ENCODE peak calls at places on chromosome 1, in ten cellular contexts. N is WTC11, O is K562, G is HCT116, T is A549, C is endothelial cell of umbilical vein, F is SK-N-SH, D is GM12878, S is HepG2, R is H1. K is an unnamed sample.

GRCh38 chr1:116067564-116067887 is 43.7 kb upstream of the MAB21L3 start:
- DNase-seq in C (no peak), O (no peak), R (no peak), S (no peak), T (no peak), F (no peak), N (no peak), G (no peak), D (no peak), K (no peak)

GRCh38 chr1:66315675-66316074 is 218.3 kb upstream of the SGIP1 start:
- DNase-seq in D (no peak), S (no peak), O (no peak), R (no peak), N (no peak), F (no peak), C (peak; percentile 20), T (peak; percentile 27), G (peak; percentile 86), K (no peak)

GRCh38 chr1:25196830-25197229 is 35.5 kb downstream of the SYF2 start:
- DNase-seq in T (no peak), D (no peak), C (no peak), N (no peak), R (no peak), F (no peak), O (no peak), S (no peak), G (no peak), K (peak; percentile 19)

GRCh38 chr1:84715620-84716019 is 25.4 kb upstream of the SSX2IP start:
- DNase-seq in R (no peak), C (no peak), G (no peak), S (no peak), T (no peak), D (no peak), N (no peak), F (no peak), O (no peak), K (no peak)

GRCh38 chr1:223144431-223144830 is 1.4 kb upstream of the TLR5 start:
- DNase-seq in G (no peak), T (no peak), D (no peak), S (no peak), O (no peak), C (no peak), N (no peak), R (no peak), F (no peak), K (no peak)

GRCh38 chr1:98008373-98008772 is 87.5 kb upstream of the DPYD start:
- DNase-seq in C (no peak), D (no peak), R (no peak), N (no peak), G (no peak), O (no peak), S (no peak), F (no peak), T (no peak), K (no peak)

GRCh38 chr1:200530551-200531261 is 89.8 kb downstream of the KIF14 start:
- DNase-seq in T (no peak), C (no peak), D (no peak), S (no peak), R (no peak), G (no peak), O (no peak), F (no peak), N (no peak), K (no peak)

GRCh38 chr1:41891403-41891896 is 27.3 kb downstream of the HIVEP3 start:
- DNase-seq in T (no peak), R (no peak), S (peak; percentile 10), O (no peak), C (peak; percentile 62), N (no peak), G (no peak), D (peak; percentile 68), F (peak; percentile 42), K (peak; percentile 9)

GRCh38 chr1:202588644-202589189 is 121.5 kb downstream of the SYT2 start:
- DNase-seq in C (no peak), T (peak; percentile 35), O (no peak), F (no peak), S (peak; percentile 8), D (no peak), R (no peak), G (peak; percentile 34), N (no peak), K (no peak)

GRCh38 chr1:202584707-202585590 is 125.3 kb downstream of the SYT2 start:
- DNase-seq in S (no peak), O (peak; percentile 33), G (no peak), T (no peak), F (no peak), R (no peak), C (no peak), D (no peak), N (no peak), K (no peak)

GRCh38 chr1:202587859-202588480 is 122.3 kb downstream of the SYT2 start:
- DNase-seq in F (no peak), O (no peak), C (no peak), D (no peak), T (no peak), S (no peak), G (no peak), N (no peak), R (no peak), K (no peak)

GRCh38 chr1:202585591-202585934 is 124.7 kb downstream of the SYT2 start:
- DNase-seq in N (no peak), F (no peak), T (no peak), G (no peak), O (no peak), C (no peak), S (no peak), R (no peak), D (no peak), K (no peak)

DNA sequence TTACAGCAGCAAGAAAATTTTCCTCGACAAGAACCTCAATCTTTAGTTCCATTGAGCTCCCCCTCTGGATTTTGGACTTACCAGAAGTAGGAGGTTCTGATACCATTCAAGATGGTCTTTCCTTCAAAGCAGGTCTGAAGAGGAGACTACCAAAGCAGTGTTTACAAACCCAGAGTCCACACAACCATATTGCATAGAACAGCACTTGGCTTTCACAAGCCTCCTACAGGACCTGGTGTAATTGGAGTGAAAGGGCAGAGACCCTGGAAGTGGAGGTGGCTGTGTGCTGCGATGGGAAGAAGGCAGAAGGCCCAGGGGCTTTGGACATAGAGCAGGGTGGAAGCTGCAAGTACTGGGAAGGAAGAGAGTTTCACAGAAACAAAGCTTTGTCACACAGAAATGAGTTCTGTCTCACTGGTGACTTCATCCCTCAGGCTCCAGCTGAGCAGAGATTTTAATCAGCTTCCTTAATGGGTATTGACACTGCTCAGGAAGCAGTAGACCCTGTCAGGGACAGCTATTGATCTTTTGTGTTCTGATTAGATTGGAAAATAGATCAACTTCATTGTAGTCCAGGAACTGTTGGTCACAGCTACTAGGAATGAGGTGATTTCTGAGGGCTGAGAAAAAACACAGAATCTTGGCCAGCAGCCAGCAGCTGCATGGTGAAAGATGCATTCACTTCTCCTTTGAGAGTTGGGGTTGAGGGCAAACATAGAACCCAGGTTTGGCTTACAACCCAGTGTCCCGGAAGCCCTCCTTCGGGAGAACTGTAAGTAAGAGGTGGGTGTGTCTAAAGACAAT is 124.0 kb downstream of the SYT2 start:
- DNase-seq in S (peak; percentile 50), C (peak; percentile 62), T (no peak), G (no peak), O (no peak), N (no peak), D (peak; percentile 40), F (peak; percentile 44), R (no peak), K (peak; percentile 30)
- TF ChIP-seq MAX in S (no peak), C (no peak), T (no peak), G (no peak), O (no peak), N (no peak), D (no peak), F (no peak), R (no peak), K (no peak)

GRCh38 chr1:226064816-226065248 is 2.3 kb downstream of the H3-3A start:
- DNase-seq in T (peak; percentile 41), O (no peak), S (peak; percentile 56), N (no peak), F (peak; percentile 39), D (no peak), C (peak; percentile 76), G (no peak), R (no peak), K (peak; percentile 74)

GRCh38 chr1:226063362-226064167 is 1.0 kb downstream of the H3-3A start:
- DNase-seq in G (no peak), N (peak; percentile 43), F (peak; percentile 36), R (no peak), O (no peak), D (no peak), T (peak; percentile 15), C (peak; percentile 67), S (peak; percentile 12), K (peak; percentile 62)

GRCh38 chr1:226066415-226067077 is 4.0 kb downstream of the H3-3A start:
- DNase-seq in F (peak; percentile 27), S (no peak), T (no peak), N (no peak), O (no peak), C (no peak), G (no peak), R (no peak), D (no peak), K (no peak)

GRCh38 chr1:226062558-226063361 is at the start of gene H3-3A:
- DNase-seq in D (peak; percentile 66), F (peak; percentile 96), S (peak; percentile 87), T (peak; percentile 81), O (peak; percentile 98), R (peak; percentile 82), C (peak; percentile 94), G (peak; percentile 79), N (peak; percentile 98), K (peak; percentile 95)

DNA sequence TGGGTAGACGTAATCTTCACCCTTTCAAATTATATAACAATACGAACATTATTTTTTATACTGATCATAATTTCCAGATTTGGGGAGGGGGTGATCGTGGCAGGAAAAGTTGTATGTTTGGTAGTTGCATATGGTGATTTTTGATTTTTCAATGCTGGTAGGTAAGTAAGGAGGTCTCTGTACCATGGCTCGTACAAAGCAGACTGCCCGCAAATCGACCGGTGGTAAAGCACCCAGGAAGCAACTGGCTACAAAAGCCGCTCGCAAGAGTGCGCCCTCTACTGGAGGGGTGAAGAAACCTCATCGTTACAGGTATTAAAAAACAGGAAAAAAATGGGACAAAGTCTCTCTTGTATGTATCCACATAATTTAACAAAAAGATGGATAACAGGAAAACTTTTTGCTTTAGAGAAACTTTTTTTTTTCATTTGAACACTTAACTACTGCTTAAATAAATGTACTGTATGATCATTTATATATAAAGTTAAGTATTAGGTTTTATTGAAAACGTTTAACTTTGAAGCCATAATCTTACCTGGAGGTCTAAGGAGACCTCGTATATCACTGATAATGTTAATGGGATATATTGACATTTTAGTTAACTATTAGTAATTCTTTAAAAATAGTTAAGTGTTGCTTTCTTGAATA is 1.8 kb downstream of the H3-3A start:
- DNase-seq in O (no peak), S (peak; percentile 20), D (no peak), R (no peak), T (no peak), F (no peak), C (peak; percentile 29), G (no peak), N (no peak), K (peak; percentile 36)
- TF ChIP-seq MAX in O (no peak), S (no peak), D (no peak), R (no peak), T (no peak), F (no peak), C (no peak), G (no peak), N (no peak), K (no peak)

GRCh38 chr1:8051650-8052049 is 25.5 kb upstream of the ERRFI1 start:
- DNase-seq in T (no peak), O (no peak), G (no peak), S (no peak), R (no peak), F (no peak), D (no peak), N (no peak), C (no peak), K (no peak)

GRCh38 chr1:8047112-8047511 is 21.0 kb upstream of the ERRFI1 start:
- DNase-seq in R (no peak), G (no peak), D (no peak), C (peak; percentile 54), S (no peak), F (no peak), O (no peak), N (no peak), T (no peak), K (peak; percentile 63)

GRCh38 chr1:8042134-8042533 is 16.0 kb upstream of the ERRFI1 start:
- DNase-seq in R (no peak), S (no peak), D (no peak), N (no peak), T (no peak), C (no peak), F (no peak), G (no peak), O (no peak), K (no peak)

GRCh38 chr1:8043621-8044020 is 17.5 kb upstream of the ERRFI1 start:
- DNase-seq in T (no peak), N (no peak), F (no peak), R (no peak), G (no peak), C (no peak), S (no peak), O (no peak), D (no peak), K (no peak)

GRCh38 chr1:8047686-8048522 is 21.8 kb upstream of the ERRFI1 start:
- DNase-seq in T (no peak), R (no peak), N (no peak), C (peak; percentile 90), S (no peak), G (peak; percentile 81), O (no peak), D (no peak), F (peak; percentile 40), K (peak; percentile 43)
- TF ChIP-seq MAX in T (no peak), R (no peak), N (no peak), C (no peak), S (no peak), G (peak; percentile 31), O (no peak), D (no peak), F (no peak), K (no peak)

DNA sequence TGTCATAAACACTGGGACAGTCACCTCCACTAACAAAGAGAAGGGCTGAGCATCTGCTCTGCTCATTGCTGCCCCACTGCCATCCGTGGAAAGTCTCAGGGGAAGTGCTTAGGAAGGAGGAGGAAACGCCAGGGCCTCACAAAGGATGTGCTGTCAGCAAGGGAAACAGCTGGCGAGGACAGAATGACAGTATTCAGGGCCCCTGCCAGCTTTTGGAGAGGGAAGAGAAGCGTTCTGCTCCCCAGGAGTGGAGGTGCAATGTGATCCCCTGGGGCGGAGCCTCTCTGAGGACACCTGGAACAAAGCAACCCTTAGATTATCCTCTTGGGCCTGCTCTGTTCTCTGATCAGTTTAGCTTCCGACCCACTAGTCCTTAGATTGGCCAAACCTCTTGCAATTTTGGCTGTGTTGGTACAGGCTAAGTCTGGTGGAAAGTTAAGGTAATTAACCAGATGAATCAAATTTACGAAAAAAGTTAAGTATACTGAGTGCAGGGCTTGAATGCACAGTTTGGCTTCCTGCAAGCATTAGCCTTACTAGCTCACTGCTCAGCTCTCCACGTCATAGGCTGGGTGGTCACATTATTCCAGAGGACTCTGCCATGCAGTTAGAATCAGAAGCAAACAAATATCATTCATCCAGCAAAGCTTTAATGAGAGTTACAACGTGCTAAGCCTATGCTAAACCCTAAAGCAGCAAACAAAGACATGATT is 170.2 kb upstream of the NFIA start:
- DNase-seq in T (no peak), N (peak; percentile 46), O (no peak), G (no peak), D (no peak), F (no peak), C (peak; percentile 62), R (no peak), S (no peak), K (no peak)
- TF ChIP-seq MAX in T (no peak), N (no peak), O (no peak), G (no peak), D (no peak), F (no peak), C (no peak), R (no peak), S (no peak), K (no peak)

K was measured in NB4.